ENCODE peak calls at places on chromosomes 11 and 22, in seven cellular contexts. U is CD8-positive, alpha-beta T cell; P is GM23248; L is kidney epithelial cell; E is heart left ventricle; Z is uterus; M is hepatocyte. Q is an unnamed sample.

GRCh38 chr22:44525872-44526271 is 27.8 kb upstream of the RTL6 start:
- DNase-seq in M (no peak), L (no peak), E (no peak), Z (no peak), U (no peak), P (no peak), Q (no peak)

GRCh38 chr11:83746921-83747585 is 460.9 kb upstream of the CCDC90B start:
- DNase-seq in U (no peak), E (no peak), P (no peak), L (no peak), M (no peak), Z (no peak), Q (no peak)

GRCh38 chr22:49099089-49099488 is 728.6 kb downstream of the BRD1 start:
- DNase-seq in L (no peak), P (no peak), M (no peak), Z (no peak), E (no peak), U (no peak), Q (no peak)

GRCh38 chr11:131498631-131499053 is 128.2 kb downstream of the NTM start:
- DNase-seq in U (no peak), P (no peak), L (no peak), Z (no peak), M (no peak), E (no peak), Q (no peak)

GRCh38 chr22:37193629-37194191 is 5.7 kb upstream of the C1QTNF6 start:
- DNase-seq in P (no peak), L (no peak), E (peak; percentile 31), M (no peak), U (peak; percentile 30), Z (peak; percentile 56), Q (no peak)

GRCh38 chr11:61480936-61481335 is 27.6 kb upstream of the LRRC10B start:
- DNase-seq in U (no peak), E (no peak), P (no peak), M (peak; percentile 70), L (no peak), Z (no peak), Q (no peak)

GRCh38 chr22:20805972-20806471 is 32.1 kb downstream of the SERPIND1 start:
- DNase-seq in L (no peak), Z (no peak), E (no peak), U (no peak), M (no peak), P (peak; percentile 46), Q (no peak)

GRCh38 chr11:122101625-122102291 is 14.3 kb downstream of the BLID start:
- DNase-seq in U (no peak), E (peak; percentile 66), Z (peak; percentile 81), L (peak; percentile 32), P (peak; percentile 89), M (peak; percentile 81), Q (peak; percentile 50)

GRCh38 chr22:23218867-23219251 is 38.5 kb downstream of the BCR start:
- DNase-seq in P (no peak), M (peak; percentile 73), U (no peak), E (no peak), L (peak; percentile 37), Z (no peak), Q (peak; percentile 58)

GRCh38 chr11:78414321-78415051 is 3.1 kb downstream of the GAB2 start:
- DNase-seq in P (peak; percentile 66), Z (no peak), U (no peak), M (peak; percentile 12), E (no peak), L (no peak), Q (no peak)

GRCh38 chr11:116310215-116310614 is 462.6 kb downstream of the BUD13 start:
- DNase-seq in E (no peak), Z (no peak), L (peak; percentile 58), U (no peak), P (no peak), M (peak; percentile 37), Q (no peak)

GRCh38 chr11:37595845-37596244 is 997.8 kb upstream of the RAG2 start:
- DNase-seq in P (no peak), U (no peak), M (no peak), Z (no peak), L (no peak), E (no peak), Q (no peak)

GRCh38 chr11:70397336-70397982 is 870 bp upstream of the CTTN start:
- DNase-seq in Z (no peak), P (no peak), L (no peak), U (no peak), M (peak; percentile 38), E (no peak), Q (no peak)

GRCh38 chr11:35087648-35088047 is 51.3 kb upstream of the CD44 start:
- DNase-seq in E (peak; percentile 69), L (no peak), U (no peak), Z (no peak), M (no peak), P (peak; percentile 24), Q (no peak)

GRCh38 chr11:80136991-80137390 is 696.2 kb upstream of the TENM4 start:
- DNase-seq in M (no peak), P (peak; percentile 0), Z (no peak), U (no peak), E (no peak), L (peak; percentile 60), Q (no peak)

GRCh38 chr11:134598368-134598767 is 186.3 kb upstream of the B3GAT1 start:
- DNase-seq in M (no peak), L (no peak), E (no peak), P (no peak), Z (no peak), U (no peak), Q (no peak)

GRCh38 chr22:30460147-30460546 is 11.7 kb downstream of the SEC14L3 start:
- DNase-seq in E (no peak), U (no peak), P (no peak), M (no peak), Z (no peak), L (no peak), Q (no peak)

GRCh38 chr11:79348976-79349682 is 91.7 kb downstream of the TENM4 start:
- DNase-seq in U (no peak), L (no peak), M (no peak), P (no peak), E (no peak), Z (no peak), Q (no peak)

GRCh38 chr22:43821606-43822425 is 9.7 kb upstream of the EFCAB6 start:
- DNase-seq in P (no peak), Z (no peak), U (no peak), L (no peak), E (no peak), M (peak; percentile 2), Q (no peak)

GRCh38 chr11:8809605-8810272 is 101.2 kb upstream of the AKIP1 start:
- DNase-seq in Z (no peak), U (no peak), M (no peak), L (no peak), P (peak; percentile 33), E (no peak), Q (no peak)
- H3K4me3 ChIP-seq in Z (peak overlapping the region; percentile 73), U (no peak overlapping the region), M (peak overlapping the region; percentile 31), L (peak overlapping the region; percentile 67), P (peak overlapping the region; percentile 72), E (peak overlapping the region; percentile 81), Q (peak overlapping the region; percentile 78)

DNA sequence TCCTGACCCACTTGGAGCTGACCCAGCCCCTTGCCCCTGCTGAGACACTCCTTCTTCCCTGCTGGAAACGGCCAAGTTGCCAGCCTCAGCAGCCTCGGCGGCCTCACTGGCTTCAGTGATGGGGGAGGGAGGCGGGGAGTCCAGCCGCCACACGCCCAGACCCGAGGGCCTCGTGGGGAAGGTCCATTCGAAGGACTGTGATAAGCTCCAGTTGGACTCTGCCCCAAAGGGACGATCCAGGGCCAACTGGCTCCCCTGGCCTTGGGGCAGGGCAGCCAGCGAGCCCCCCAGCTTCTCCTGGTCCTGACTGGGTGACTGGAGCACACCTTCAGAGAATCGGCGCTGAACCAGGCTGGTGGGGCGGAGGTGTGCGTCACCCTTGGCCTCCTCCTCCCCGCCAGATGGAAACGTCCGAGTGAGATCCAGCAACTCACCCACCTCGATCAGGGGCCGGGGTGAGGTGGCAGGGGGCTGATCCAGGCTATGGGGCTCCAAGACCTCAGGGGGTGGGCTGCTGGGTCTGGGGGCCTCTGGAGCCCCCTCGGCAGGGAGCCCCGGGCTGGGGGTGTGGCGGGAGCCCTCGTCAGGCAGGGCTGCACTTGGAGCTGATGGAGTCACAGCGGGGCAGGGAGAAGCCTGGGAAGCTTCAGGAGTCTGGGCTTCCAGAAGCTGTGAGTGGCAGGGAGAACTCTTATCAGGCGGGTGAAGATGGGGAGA is 11.5 kb downstream of the TNKS1BP1 start:
- DNase-seq in U (no peak), Z (no peak), L (no peak), M (peak; percentile 57), E (no peak), P (no peak), Q (no peak)
- H3K36me3 ChIP-seq in U (no peaks in the 10 kb centered on the region), Z (no peaks in the 10 kb centered on the region), L (peaks cover 11% of the 10 kb centered on the region), M (peaks cover 4% of the 10 kb centered on the region), E (peaks cover 72% of the 10 kb centered on the region), P (peaks cover 37% of the 10 kb centered on the region), Q (peaks cover 71% of the 10 kb centered on the region)

GRCh38 chr11:71447791-71448256 is 369 bp downstream of the DHCR7 start:
- DNase-seq in M (peak; percentile 73), P (peak; percentile 53), L (no peak), E (peak; percentile 51), U (peak; percentile 50), Z (no peak), Q (no peak)

GRCh38 chr11:71446150-71446549 is 2.0 kb downstream of the DHCR7 start:
- DNase-seq in P (no peak), U (no peak), Z (no peak), L (no peak), E (no peak), M (no peak), Q (no peak)

GRCh38 chr11:71444811-71445210 is 3.4 kb downstream of the DHCR7 start:
- DNase-seq in L (no peak), M (no peak), E (no peak), U (no peak), P (no peak), Z (no peak), Q (no peak)

GRCh38 chr11:71448257-71449161 is at the start of gene DHCR7:
- DNase-seq in U (peak; percentile 93), M (peak; percentile 99), Z (peak; percentile 94), P (peak; percentile 96), E (peak; percentile 97), L (peak; percentile 87), Q (peak; percentile 96)

DNA sequence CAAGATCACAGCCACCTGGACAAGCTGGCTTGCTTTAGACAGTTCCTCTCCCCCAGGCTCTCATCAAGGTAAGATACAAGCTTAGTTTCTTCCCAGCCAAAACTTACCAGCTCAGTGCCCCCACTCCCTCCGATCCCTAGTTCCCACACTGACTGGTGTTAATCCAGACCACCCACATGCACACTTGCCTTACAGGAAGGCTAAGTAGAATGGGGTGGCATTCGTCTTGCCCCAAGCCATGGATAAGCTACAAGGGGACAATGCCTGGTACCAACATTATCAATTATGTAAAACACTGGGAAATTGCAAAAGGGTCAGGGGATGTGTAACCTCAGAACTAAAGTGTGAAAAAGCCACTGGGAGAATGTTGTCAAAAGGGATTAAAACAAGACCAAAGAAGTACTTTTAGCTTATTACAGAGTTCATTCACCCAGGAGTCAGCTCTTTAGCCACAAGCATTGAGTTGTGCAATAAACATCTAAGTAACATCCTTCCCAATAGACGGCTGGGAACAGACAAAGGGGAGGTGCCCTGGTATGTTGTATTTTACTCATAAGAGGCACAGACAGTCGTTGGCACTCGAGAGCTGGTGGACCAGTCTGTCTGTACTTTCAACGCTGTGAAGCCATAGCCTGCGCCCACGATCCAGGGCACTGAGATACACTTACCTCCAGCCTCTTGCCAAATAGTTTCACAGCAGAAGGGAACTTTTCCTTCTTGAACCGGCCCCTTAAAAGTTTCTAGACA is 1.1 kb downstream of the DHCR7 start:
- DNase-seq in M (peak; percentile 65), L (peak; percentile 43), Z (no peak), P (peak; percentile 91), E (no peak), U (no peak), Q (no peak)
- H3K4me3 ChIP-seq in M (peak overlapping the region; percentile 78), L (peak overlapping the region; percentile 74), Z (no peak overlapping the region), P (peak overlapping the region; percentile 92), E (peak overlapping the region; percentile 79), U (peak overlapping the region; percentile 98), Q (peak overlapping the region; percentile 76)

GRCh38 chr22:38724176-38724575 is 18.4 kb downstream of the GTPBP1 start:
- DNase-seq in L (no peak), M (no peak), P (no peak), U (no peak), Z (no peak), E (no peak), Q (no peak)
- H3K36me3 ChIP-seq in L (peaks cover 8% of the 10 kb centered on the region), M (no peaks in the 10 kb centered on the region), P (peaks cover 32% of the 10 kb centered on the region), U (peaks cover 45% of the 10 kb centered on the region), Z (no peaks in the 10 kb centered on the region), E (peaks cover 99% of the 10 kb centered on the region), Q (peaks cover 91% of the 10 kb centered on the region)

Q was measured in left ventricle myocardium inferior.